ENCODE peak calls at places on chromosome 13, in nine cellular contexts. E is stomach; J is Panc1; I is left ventricle myocardium inferior; A is neural progenitor cell; G is activated B cell treated with CpG ODN at 0.5 μM for 24 hours; R is lower leg skin; U is CD8-positive, alpha-beta T cell; Q is choroid plexus epithelial cell. S is an unnamed sample.
A peak's percentile ranks its signal among the peaks of the same experiment; 100 is the strongest.

GRCh38 chr13:113207890-113208423 is 512 bp downstream of the PCID2 start:
- DNase-seq in J (no peak), I (peak; percentile 35), A (peak; percentile 76), Q (peak; percentile 63), R (no peak), U (no peak), E (no peak), G (no peak), S (no peak)

GRCh38 chr13:99313473-99313872 is 6.3 kb upstream of the GPR183 start:
- DNase-seq in Q (no peak), A (peak; percentile 65), G (no peak), E (no peak), R (no peak), I (no peak), J (no peak), U (no peak), S (no peak)

GRCh38 chr13:32938907-32939306 is 77.3 kb upstream of the KL start:
- DNase-seq in J (no peak), Q (peak; percentile 62), R (no peak), I (no peak), G (no peak), A (no peak), E (no peak), U (no peak), S (no peak)

GRCh38 chr13:42762917-42763316 is 18.5 kb upstream of the FAM216B start:
- DNase-seq in J (no peak), A (no peak), R (no peak), G (no peak), Q (peak; percentile 94), U (no peak), E (no peak), I (no peak), S (no peak)

GRCh38 chr13:39210961-39211534 is 172.8 kb downstream of the NHLRC3 start:
- DNase-seq in U (no peak), R (no peak), J (no peak), E (no peak), Q (no peak), I (no peak), A (no peak), G (no peak), S (no peak)

GRCh38 chr13:42039457-42039945 is 8.9 kb upstream of the DGKH start:
- DNase-seq in A (no peak), J (no peak), E (no peak), Q (no peak), R (no peak), U (no peak), I (no peak), G (no peak), S (no peak)

GRCh38 chr13:49499889-49500660 is 4.3 kb downstream of the PHF11 start:
- DNase-seq in J (no peak), A (no peak), E (no peak), R (no peak), G (no peak), Q (peak; percentile 90), U (no peak), I (no peak), S (no peak)

GRCh38 chr13:33367931-33368330 is 82.4 kb upstream of the STARD13 start:
- DNase-seq in G (no peak), U (no peak), I (no peak), E (peak; percentile 58), A (no peak), Q (no peak), R (no peak), J (no peak), S (no peak)

GRCh38 chr13:100089633-100090032 is 740 bp downstream of the PCCA start:
- DNase-seq in Q (peak; percentile 34), R (no peak), E (no peak), U (no peak), I (no peak), G (no peak), A (no peak), J (no peak), S (no peak)

GRCh38 chr13:69856331-69856730 is 251.3 kb upstream of the ATXN8OS start:
- DNase-seq in I (no peak), J (no peak), U (no peak), Q (peak; percentile 3), E (no peak), R (no peak), A (peak; percentile 44), G (no peak), S (no peak)

GRCh38 chr13:110716235-110716505 is 2.7 kb downstream of the ING1 start:
- DNase-seq in E (peak; percentile 51), I (no peak), Q (peak; percentile 26), R (peak; percentile 57), G (no peak), U (no peak), A (peak; percentile 57), J (no peak), S (no peak)

GRCh38 chr13:43878897-43879322 is 630 bp downstream of the CCDC122 start:
- DNase-seq in U (no peak), G (no peak), R (peak; percentile 70), A (peak; percentile 71), J (no peak), Q (peak; percentile 82), E (peak; percentile 71), I (peak; percentile 76), S (no peak)

GRCh38 chr13:40876020-40876738 is 86.8 kb downstream of the SLC25A15 start:
- DNase-seq in J (no peak), U (no peak), G (no peak), Q (no peak), A (no peak), R (no peak), I (no peak), E (no peak), S (no peak)

GRCh38 chr13:66933994-66934393 is 296.1 kb downstream of the PCDH9 start:
- DNase-seq in J (no peak), A (no peak), Q (peak; percentile 62), E (no peak), U (no peak), R (no peak), G (no peak), I (no peak), S (no peak)

GRCh38 chr13:33870046-33870668 is 52.2 kb downstream of the RFC3 start:
- DNase-seq in U (no peak), R (no peak), E (no peak), J (no peak), A (no peak), I (no peak), G (no peak), Q (no peak), S (no peak)

GRCh38 chr13:41547253-41548000 is 90.1 kb downstream of the RGCC start:
- DNase-seq in A (no peak), J (no peak), R (peak; percentile 68), E (no peak), G (no peak), I (peak; percentile 66), Q (peak; percentile 37), U (no peak), S (peak; percentile 52)

GRCh38 chr13:110610955-110611595 is 4.3 kb upstream of the NAXD start:
- DNase-seq in Q (no peak), G (no peak), E (no peak), J (no peak), A (no peak), R (no peak), U (no peak), I (no peak), S (no peak)

GRCh38 chr13:99272481-99272880 is 14.3 kb upstream of the GPR18 start:
- DNase-seq in E (no peak), Q (no peak), U (no peak), J (no peak), R (no peak), A (no peak), G (no peak), I (no peak), S (no peak)

GRCh38 chr13:35700661-35701060 is 224.2 kb upstream of the MAB21L1 start:
- DNase-seq in J (no peak), R (no peak), G (no peak), E (no peak), I (no peak), U (no peak), A (no peak), Q (peak; percentile 28), S (no peak)

DNA sequence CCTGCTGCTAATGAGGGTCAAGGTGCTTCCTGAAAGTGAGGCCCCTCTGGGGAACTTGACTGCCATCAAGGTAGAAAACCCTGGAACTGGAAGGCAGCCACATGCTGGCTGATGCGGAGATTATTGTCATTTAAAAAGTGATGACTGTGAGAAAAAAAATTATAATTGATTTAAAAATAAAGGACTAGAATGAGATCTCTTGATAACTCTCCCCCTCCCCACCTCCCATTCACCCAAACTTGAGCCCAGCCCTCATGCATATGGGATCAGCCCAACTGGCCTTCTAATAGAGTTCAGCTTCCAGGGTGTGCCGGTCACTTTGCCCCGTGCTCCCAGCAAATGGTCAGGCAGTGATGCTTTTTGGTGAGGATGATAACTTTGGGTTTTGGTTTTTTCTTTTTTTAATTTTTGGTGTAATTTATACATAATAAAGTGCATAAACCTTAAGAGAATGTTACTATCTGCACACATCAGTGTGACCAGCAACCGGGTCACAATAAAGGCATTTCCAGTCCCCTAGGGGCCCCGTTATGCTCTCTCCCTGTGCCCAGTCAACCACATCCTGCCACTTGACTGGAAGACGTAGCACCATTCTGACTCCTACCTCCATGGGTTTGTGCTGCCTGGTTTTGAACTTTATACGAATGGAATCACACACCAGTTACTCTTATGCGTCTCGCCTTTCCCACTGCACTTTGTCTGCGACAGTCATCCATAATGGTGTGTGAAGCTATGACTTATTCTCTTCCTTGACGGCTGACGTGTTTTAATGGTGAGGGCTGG is 187.9 kb downstream of the USP12 start:
- DNase-seq in G (no peak), R (no peak), I (no peak), Q (no peak), U (no peak), A (no peak), J (no peak), E (no peak), S (no peak)
- TF ChIP-seq CTCF in G (no peak), R (no peak), I (no peak), Q (no peak), U (no peak), A (no peak), J (no peak), E (no peak), S (no peak)

GRCh38 chr13:75331792-75332349 is 150.1 kb downstream of the TBC1D4 start:
- DNase-seq in Q (no peak), E (no peak), G (no peak), R (no peak), I (no peak), U (no peak), J (no peak), A (no peak), S (no peak)
- TF ChIP-seq CTCF in Q (no peak), E (no peak), G (no peak), R (no peak), I (no peak), U (no peak), J (no peak), A (no peak), S (no peak)

GRCh38 chr13:26112843-26113242 is 61.0 kb upstream of the SHISA2 start:
- DNase-seq in Q (peak; percentile 51), A (peak; percentile 18), R (no peak), U (no peak), J (no peak), I (no peak), E (no peak), G (no peak), S (no peak)
- TF ChIP-seq CTCF in Q (peak; percentile 62), A (peak; percentile 68), R (no peak), U (no peak), J (peak; percentile 36), I (no peak), E (no peak), G (no peak), S (peak; percentile 46)

DNA sequence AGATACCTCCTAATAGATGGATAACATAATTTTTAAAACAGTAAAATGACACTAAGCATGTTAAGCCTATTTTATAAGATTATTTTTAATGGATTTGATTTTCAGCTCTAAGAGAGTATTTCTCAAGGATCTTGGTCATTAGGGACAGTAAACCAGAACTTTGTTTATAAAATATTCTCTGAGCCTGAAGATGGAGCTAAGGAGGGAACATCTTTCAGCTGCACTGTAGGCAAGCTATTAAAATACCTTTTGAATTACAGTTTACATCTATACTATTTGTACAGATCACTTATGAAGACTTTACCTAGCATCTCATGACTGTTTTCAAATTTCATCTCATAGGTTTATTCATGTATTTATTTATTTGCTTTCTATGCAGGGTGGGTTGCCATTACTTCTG is 345.3 kb downstream of the MYO16 start:
- DNase-seq in I (no peak), E (no peak), G (no peak), J (no peak), U (no peak), A (no peak), R (no peak), Q (peak; percentile 29), S (no peak)
- TF ChIP-seq CTCF in I (no peak), E (no peak), G (no peak), J (no peak), U (no peak), A (no peak), R (no peak), Q (no peak), S (no peak)